ENCODE peak calls at places on chromosomes 3 and 15, in nine cellular contexts. P is left lung, L is right lobe of liver, U is ovary, Q is AG04450, O is Caco-2, X is pancreas, H is psoas muscle, D is cardiac muscle cell. F is an unnamed sample.

GRCh38 chr3:47578119-47578630 is 490 bp downstream of the CSPG5 start:
- DNase-seq in P (peak; percentile 86), L (peak; percentile 42), U (peak; percentile 37), Q (no peak), O (peak; percentile 42), X (peak; percentile 29), H (peak; percentile 18), D (no peak), F (no peak)

GRCh38 chr3:194941360-194941955 is 255.8 kb downstream of the FAM43A start:
- DNase-seq in P (no peak), L (no peak), U (no peak), Q (no peak), O (no peak), X (no peak), H (no peak), D (no peak), F (no peak)

GRCh38 chr3:42801048-42801620 is 3.2 kb downstream of the HIGD1A start:
- DNase-seq in P (no peak), L (no peak), U (no peak), Q (no peak), O (no peak), X (no peak), H (no peak), D (no peak), F (no peak)

GRCh38 chr3:12922299-12922698 is 80.9 kb upstream of the RPL32 start:
- DNase-seq in P (no peak), L (no peak), U (no peak), Q (no peak), O (no peak), X (no peak), H (no peak), D (peak; percentile 22), F (no peak)

GRCh38 chr15:62404194-62404985 is 239.3 kb upstream of the C2CD4B start:
- DNase-seq in P (no peak), L (no peak), U (no peak), Q (no peak), O (no peak), X (no peak), H (no peak), D (no peak), F (no peak)

GRCh38 chr3:33125840-33126239 is 12.0 kb downstream of the CRTAP start:
- DNase-seq in P (no peak), L (no peak), U (no peak), Q (no peak), O (no peak), X (no peak), H (no peak), D (no peak), F (no peak)

GRCh38 chr3:64161481-64161952 is 63.7 kb downstream of the PRICKLE2 start:
- DNase-seq in P (no peak), L (no peak), U (no peak), Q (no peak), O (no peak), X (no peak), H (no peak), D (no peak), F (no peak)

GRCh38 chr3:175386630-175387029 is 527.5 kb downstream of the NAALADL2 start:
- DNase-seq in P (no peak), L (no peak), U (no peak), Q (peak; percentile 49), O (no peak), X (no peak), H (no peak), D (peak; percentile 89), F (peak; percentile 74)

GRCh38 chr15:48475600-48476395 is 144.6 kb downstream of the DUT start:
- DNase-seq in P (no peak), L (no peak), U (no peak), Q (no peak), O (no peak), X (no peak), H (no peak), D (no peak), F (no peak)

GRCh38 chr3:67808906-67809305 is 154.5 kb upstream of the SUCLG2 start:
- DNase-seq in P (no peak), L (no peak), U (no peak), Q (no peak), O (no peak), X (no peak), H (no peak), D (no peak), F (no peak)

GRCh38 chr3:141353652-141354495 is 14.4 kb upstream of the ZBTB38 start:
- DNase-seq in P (no peak), L (no peak), U (no peak), Q (no peak), O (no peak), X (no peak), H (no peak), D (peak; percentile 81), F (no peak)

GRCh38 chr3:39936848-39937247 is 127.4 kb downstream of the MYRIP start:
- DNase-seq in P (no peak), L (no peak), U (no peak), Q (no peak), O (no peak), X (no peak), H (no peak), D (no peak), F (no peak)

GRCh38 chr3:39937315-39937714 is 127.9 kb downstream of the MYRIP start:
- DNase-seq in P (no peak), L (no peak), U (no peak), Q (no peak), O (no peak), X (peak; percentile 35), H (no peak), D (no peak), F (no peak)

GRCh38 chr3:39933986-39934693 is 124.7 kb downstream of the MYRIP start:
- DNase-seq in P (no peak), L (no peak), U (no peak), Q (no peak), O (no peak), X (no peak), H (no peak), D (no peak), F (no peak)

GRCh38 chr3:39934696-39935095 is 125.3 kb downstream of the MYRIP start:
- DNase-seq in P (no peak), L (no peak), U (no peak), Q (no peak), O (no peak), X (no peak), H (no peak), D (no peak), F (no peak)

GRCh38 chr3:39935261-39935660 is 125.9 kb downstream of the MYRIP start:
- DNase-seq in P (no peak), L (no peak), U (no peak), Q (no peak), O (no peak), X (no peak), H (no peak), D (no peak), F (no peak)
- H3K27me3 ChIP-seq in P (no peaks in the 10 kb centered on the region), L (no peaks in the 10 kb centered on the region), U (no peaks in the 10 kb centered on the region), Q (no peaks in the 10 kb centered on the region), O (no peaks in the 10 kb centered on the region), X (no peaks in the 10 kb centered on the region), H (no peaks in the 10 kb centered on the region), D (no peaks in the 10 kb centered on the region), F (no peaks in the 10 kb centered on the region)

GRCh38 chr3:132016061-132017041 is 18.5 kb downstream of the CPNE4 start:
- DNase-seq in P (no peak), L (no peak), U (no peak), Q (no peak), O (no peak), X (no peak), H (no peak), D (peak; percentile 27), F (no peak)
- TF ChIP-seq CTCF in P (no peak), L (no peak), U (no peak), Q (no peak), O (no peak), X (no peak), H (no peak), D (no peak), F (no peak)

DNA sequence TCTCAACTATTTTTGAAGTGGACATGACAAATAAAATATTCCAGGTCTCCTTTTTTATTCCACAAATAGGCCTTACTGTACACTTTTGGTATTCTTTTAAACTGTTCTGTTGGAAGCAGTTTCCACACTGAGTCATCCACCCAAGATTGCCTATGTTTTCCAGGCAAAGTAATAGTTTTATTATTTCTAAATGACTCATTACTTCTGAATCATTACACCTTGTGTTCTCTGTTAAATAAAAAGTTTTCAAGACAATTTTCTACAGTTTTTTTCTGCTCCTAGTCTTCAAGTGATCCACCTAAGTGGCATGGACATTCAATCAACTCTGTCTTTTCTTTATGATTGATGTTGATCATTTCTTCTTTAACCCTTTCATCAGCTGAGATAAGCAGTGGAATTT is 26.5 kb downstream of the PPP2R3A start:
- DNase-seq in P (no peak), L (no peak), U (no peak), Q (peak; percentile 53), O (no peak), X (no peak), H (no peak), D (peak; percentile 62), F (peak; percentile 76)
- H3K27me3 ChIP-seq in P (no peaks in the 10 kb centered on the region), L (no peaks in the 10 kb centered on the region), U (no peaks in the 10 kb centered on the region), Q (no peaks in the 10 kb centered on the region), O (no peaks in the 10 kb centered on the region), X (no peaks in the 10 kb centered on the region), H (no peaks in the 10 kb centered on the region), D (no peaks in the 10 kb centered on the region), F (no peaks in the 10 kb centered on the region)

DNA sequence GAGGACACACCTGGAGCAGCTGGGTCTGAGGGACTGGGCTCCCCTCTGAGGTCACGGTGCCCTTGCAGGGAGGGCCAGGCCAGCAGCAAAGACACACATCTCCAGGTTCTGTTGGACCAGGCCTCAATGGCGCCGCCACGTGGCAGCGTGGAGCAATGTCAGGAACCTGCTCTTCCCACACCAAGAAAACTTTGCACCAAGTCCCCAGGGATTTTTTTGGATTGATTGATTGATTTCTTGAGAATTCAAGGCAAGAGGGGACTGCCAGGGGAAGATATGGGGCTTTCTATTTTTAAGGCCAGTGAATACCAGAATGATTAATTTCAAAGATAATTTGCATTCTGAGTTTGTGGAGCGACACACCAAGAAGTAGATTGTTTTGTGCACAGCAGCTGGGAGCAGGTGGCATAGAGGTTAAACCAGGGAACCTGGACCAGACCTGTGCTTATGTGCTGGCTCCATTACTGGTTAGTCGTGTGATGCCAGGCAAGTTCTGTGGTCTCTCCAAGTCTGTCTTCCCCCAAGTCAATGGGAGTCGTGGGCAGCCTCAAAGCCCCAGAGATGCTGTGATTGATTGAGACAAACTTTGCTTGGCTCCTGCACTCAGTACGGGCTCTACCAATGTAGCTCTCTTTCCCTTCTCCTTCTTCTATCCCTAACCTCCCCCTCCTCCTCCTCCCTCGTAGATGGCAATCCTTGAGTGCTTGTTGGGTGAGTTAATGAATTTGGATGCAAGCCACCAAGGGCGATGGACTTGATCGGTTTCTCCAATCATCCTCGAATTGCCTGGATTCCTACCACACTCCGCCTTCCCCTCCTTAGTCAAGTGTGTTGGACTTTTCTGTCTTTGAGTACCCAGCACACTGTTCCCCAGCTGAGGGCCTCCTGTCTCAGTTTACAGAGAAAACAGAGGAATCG is 96.2 kb upstream of the TRPM1 start:
- DNase-seq in P (peak; percentile 91), L (peak; percentile 63), U (no peak), Q (no peak), O (no peak), X (no peak), H (no peak), D (peak; percentile 30), F (no peak)
- TF ChIP-seq CTCF in P (peak; percentile 67), L (peak; percentile 54), U (no peak), Q (peak; percentile 51), O (peak; percentile 69), X (no peak), H (peak; percentile 35), D (peak; percentile 63), F (peak; percentile 78)

F was measured in BJ.